ENCODE peak calls at places on chromosomes 4 and X, in nine cellular contexts. A, I, P, S, X, O, E, F and R are unnamed samples.

GRCh38 chrX:42704454-42704853 is 73.5 kb downstream of the PPP1R2C start:
- DNase-seq in A (peak; percentile 66), I (no peak), P (peak; percentile 47), S (no peak), X (no peak), O (no peak), E (peak; percentile 83), F (no peak), R (no peak)

GRCh38 chrX:48498374-48498809 is 10.4 kb upstream of the PORCN start:
- DNase-seq in A (peak; percentile 85), I (no peak), P (peak; percentile 68), S (no peak), X (no peak), O (no peak), E (peak; percentile 89), F (peak; percentile 13), R (peak; percentile 73)

GRCh38 chr4:85866508-85866907 is 391.6 kb downstream of the ARHGAP24 start:
- DNase-seq in A (no peak), I (no peak), P (no peak), S (no peak), X (no peak), O (no peak), E (peak; percentile 47), F (no peak), R (no peak)

GRCh38 chrX:331145-331771 is 12.7 kb upstream of the GTPBP6 start:
- DNase-seq in A (peak; percentile 78), I (no peak), P (peak; percentile 36), S (no peak), X (peak; percentile 37), O (no peak), E (peak; percentile 49), F (peak; percentile 79), R (no peak)

GRCh38 chr4:3491681-3492405 is 28.7 kb downstream of the DOK7 start:
- DNase-seq in A (peak; percentile 73), I (no peak), P (no peak), S (no peak), X (no peak), O (no peak), E (peak; percentile 52), F (no peak), R (no peak)

GRCh38 chrX:35098419-35098818 is 155.8 kb downstream of the FAM47B start:
- DNase-seq in A (peak; percentile 6), I (no peak), P (no peak), S (no peak), X (no peak), O (no peak), E (peak; percentile 14), F (no peak), R (no peak)

GRCh38 chrX:11558972-11559371 is 106.7 kb downstream of the ARHGAP6 start:
- DNase-seq in A (no peak), I (no peak), P (no peak), S (peak; percentile 44), X (no peak), O (peak; percentile 16), E (no peak), F (no peak), R (peak; percentile 3)

GRCh38 chrX:27966492-27966891 is 14.8 kb downstream of the DCAF8L1 start:
- DNase-seq in A (no peak), I (no peak), P (no peak), S (peak; percentile 20), X (no peak), O (no peak), E (no peak), F (no peak), R (peak; percentile 29)

GRCh38 chrX:151081016-151081415 is 95.4 kb upstream of the GPR50 start:
- DNase-seq in A (no peak), I (no peak), P (no peak), S (no peak), X (no peak), O (no peak), E (no peak), F (no peak), R (no peak)

GRCh38 chr4:75144475-75144874 is 211.6 kb downstream of the PARM1 start:
- DNase-seq in A (no peak), I (no peak), P (no peak), S (no peak), X (no peak), O (no peak), E (no peak), F (no peak), R (no peak)

GRCh38 chr4:175776217-175776616 is 35.8 kb downstream of the GPM6A start:
- DNase-seq in A (no peak), I (no peak), P (peak; percentile 17), S (no peak), X (no peak), O (no peak), E (no peak), F (no peak), R (no peak)

GRCh38 chr4:175767130-175767529 is 44.9 kb downstream of the GPM6A start:
- DNase-seq in A (no peak), I (no peak), P (no peak), S (no peak), X (no peak), O (no peak), E (no peak), F (no peak), R (no peak)

GRCh38 chr4:175772170-175772685 is 39.8 kb downstream of the GPM6A start:
- DNase-seq in A (no peak), I (no peak), P (no peak), S (no peak), X (no peak), O (no peak), E (no peak), F (no peak), R (no peak)

DNA sequence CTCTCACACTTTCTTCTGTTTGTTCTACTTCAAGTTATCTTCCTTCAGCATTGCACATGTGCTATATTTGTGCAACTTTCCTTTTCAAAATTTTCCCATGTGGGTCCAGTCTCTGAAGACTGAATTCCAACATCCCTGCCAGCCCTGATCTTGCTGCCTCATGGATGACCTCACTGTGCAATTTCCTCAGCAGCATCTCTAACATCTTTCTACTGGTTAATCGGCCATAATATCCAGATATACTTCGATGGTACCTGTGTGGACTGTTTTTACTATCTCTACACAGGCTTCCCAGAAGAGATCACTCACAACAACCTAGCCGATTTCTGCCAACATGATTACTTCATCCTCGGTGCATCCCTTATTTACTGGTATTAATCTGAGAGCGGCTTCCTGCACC is 41.5 kb downstream of the GPM6A start:
- DNase-seq in A (peak; percentile 2), I (no peak), P (no peak), S (peak; percentile 1), X (no peak), O (no peak), E (peak; percentile 2), F (no peak), R (no peak)
- H3K4me3 ChIP-seq in A (no peak overlapping the region), I (peak overlapping the region; percentile 6), P (no peak overlapping the region), S (peak overlapping the region; percentile 60), X (no peak overlapping the region), O (no peak overlapping the region), E (no peak overlapping the region), F (no peak overlapping the region), R (no peak overlapping the region)

GRCh38 chr4:140705625-140706275 is 50.4 kb downstream of the TBC1D9 start:
- DNase-seq in A (no peak), I (no peak), P (no peak), S (no peak), X (no peak), O (no peak), E (no peak), F (no peak), R (no peak)

GRCh38 chr4:140706665-140707064 is 49.5 kb downstream of the TBC1D9 start:
- DNase-seq in A (no peak), I (no peak), P (no peak), S (no peak), X (no peak), O (no peak), E (no peak), F (no peak), R (no peak)

GRCh38 chr4:140704964-140705363 is 51.2 kb downstream of the TBC1D9 start:
- DNase-seq in A (no peak), I (no peak), P (no peak), S (no peak), X (no peak), O (no peak), E (no peak), F (no peak), R (no peak)

GRCh38 chr4:140706276-140706625 is 49.9 kb downstream of the TBC1D9 start:
- DNase-seq in A (no peak), I (no peak), P (no peak), S (no peak), X (no peak), O (no peak), E (no peak), F (no peak), R (no peak)

DNA sequence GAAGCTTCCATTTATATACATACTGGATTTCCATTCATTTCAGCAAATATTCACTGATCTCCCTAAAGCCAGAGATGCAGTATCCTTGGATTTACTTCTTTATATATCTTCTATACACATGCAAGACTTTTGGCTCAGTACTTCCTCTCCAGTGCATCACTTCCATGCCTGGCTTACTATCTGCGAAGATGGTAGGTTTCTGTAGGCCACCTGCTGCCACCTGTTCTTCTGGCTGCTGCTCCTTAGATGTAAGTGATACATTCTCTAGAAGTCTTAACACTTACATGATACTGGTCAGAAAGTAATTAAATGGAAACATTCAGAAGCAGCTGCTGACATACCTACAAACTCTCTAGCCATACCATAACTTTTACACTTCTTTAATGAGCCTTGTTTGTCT is 48.9 kb downstream of the TBC1D9 start:
- DNase-seq in A (no peak), I (no peak), P (no peak), S (no peak), X (no peak), O (no peak), E (no peak), F (no peak), R (no peak)
- H3K4me3 ChIP-seq in A (no peak overlapping the region), I (no peak overlapping the region), P (no peak overlapping the region), S (no peak overlapping the region), X (no peak overlapping the region), O (no peak overlapping the region), E (no peak overlapping the region), F (no peak overlapping the region), R (no peak overlapping the region)

DNA sequence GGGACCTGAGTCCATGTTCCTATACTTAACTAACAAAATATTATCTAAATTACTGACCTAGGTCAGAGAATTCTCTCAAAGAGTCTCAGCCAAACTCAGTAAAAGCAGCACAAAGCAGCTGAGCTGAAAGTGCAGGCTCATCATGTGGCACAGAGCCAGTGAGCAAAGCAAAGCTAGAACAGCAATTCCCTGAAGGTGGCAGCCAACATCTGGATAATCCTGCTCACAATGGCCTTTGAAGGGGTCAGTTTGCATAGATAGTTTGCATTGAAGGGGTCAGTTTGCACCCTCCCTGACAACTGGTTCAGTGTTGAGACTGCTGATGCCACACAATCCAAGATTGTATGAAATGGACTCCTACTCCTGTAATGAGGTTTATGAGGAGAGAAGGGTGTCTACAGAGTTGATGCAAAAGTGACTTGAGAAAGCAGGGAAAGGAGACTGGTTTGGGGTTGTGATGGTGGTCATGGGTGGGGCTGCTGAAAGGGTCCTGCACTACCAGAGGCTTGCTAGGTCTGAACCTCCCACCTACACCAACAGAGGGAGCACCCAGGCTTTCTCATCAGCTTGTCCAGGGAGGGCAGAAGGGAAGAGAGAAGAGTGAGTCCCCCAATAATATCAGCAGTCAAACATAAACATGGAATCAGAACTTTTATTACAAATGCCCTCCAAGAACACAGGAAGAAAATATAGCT is 39.7 kb downstream of the TRIM61 start:
- DNase-seq in A (peak; percentile 63), I (no peak), P (no peak), S (no peak), X (no peak), O (no peak), E (peak; percentile 67), F (no peak), R (no peak)
- H3K4me3 ChIP-seq in A (no peak overlapping the region), I (no peak overlapping the region), P (no peak overlapping the region), S (no peak overlapping the region), X (no peak overlapping the region), O (no peak overlapping the region), E (no peak overlapping the region), F (no peak overlapping the region), R (no peak overlapping the region)

GRCh38 chr4:123631699-123632098 is 235.1 kb downstream of the SPRY1 start:
- DNase-seq in A (peak; percentile 41), I (no peak), P (no peak), S (no peak), X (no peak), O (no peak), E (peak; percentile 64), F (no peak), R (peak; percentile 41)
- H3K4me3 ChIP-seq in A (no peak overlapping the region), I (no peak overlapping the region), P (no peak overlapping the region), S (no peak overlapping the region), X (no peak overlapping the region), O (no peak overlapping the region), E (no peak overlapping the region), F (no peak overlapping the region), R (no peak overlapping the region)